ENCODE peak calls at places on chromosomes 12 and 14, in seven cellular contexts. One of them, this sample, is unnamed.

GRCh38 chr14:97156705-97157104 is 359.5 kb downstream of the VRK1 start:
- DNase-seq in CD8-positive, alpha-beta T cell: no peak
- DNase-seq in HCT116: no peak
- DNase-seq in epithelial cell of proximal tubule: no peak
- DNase-seq in ovary: no peak
- DNase-seq in cardiac fibroblast: no peak
- DNase-seq in fibroblast of mammary gland: no peak
- DNase-seq in this sample: no peak

GRCh38 chr14:59919582-59920377 is at the start of gene LRRC9:
- DNase-seq in CD8-positive, alpha-beta T cell: peak
- DNase-seq in HCT116: no peak
- DNase-seq in epithelial cell of proximal tubule: no peak
- DNase-seq in ovary: peak
- DNase-seq in cardiac fibroblast: peak
- DNase-seq in fibroblast of mammary gland: no peak
- DNase-seq in this sample: no peak

GRCh38 chr12:25872137-25872536 is 86.3 kb upstream of the RASSF8 start:
- DNase-seq in CD8-positive, alpha-beta T cell: no peak
- DNase-seq in HCT116: no peak
- DNase-seq in epithelial cell of proximal tubule: no peak
- DNase-seq in ovary: no peak
- DNase-seq in cardiac fibroblast: no peak
- DNase-seq in fibroblast of mammary gland: no peak
- DNase-seq in this sample: no peak

GRCh38 chr12:124321040-124321481 is 26.2 kb downstream of the RFLNA start:
- DNase-seq in CD8-positive, alpha-beta T cell: peak
- DNase-seq in HCT116: no peak
- DNase-seq in epithelial cell of proximal tubule: no peak
- DNase-seq in ovary: peak
- DNase-seq in cardiac fibroblast: peak
- DNase-seq in fibroblast of mammary gland: peak
- DNase-seq in this sample: peak

GRCh38 chr14:96797943-96798349 is 764 bp downstream of the VRK1 start:
- DNase-seq in CD8-positive, alpha-beta T cell: no peak
- DNase-seq in HCT116: no peak
- DNase-seq in epithelial cell of proximal tubule: no peak
- DNase-seq in ovary: peak
- DNase-seq in cardiac fibroblast: peak
- DNase-seq in fibroblast of mammary gland: no peak
- DNase-seq in this sample: no peak

GRCh38 chr14:56118611-56119181 is 485 bp downstream of the PELI2 start:
- DNase-seq in CD8-positive, alpha-beta T cell: no peak
- DNase-seq in HCT116: no peak
- DNase-seq in epithelial cell of proximal tubule: no peak
- DNase-seq in ovary: peak
- DNase-seq in cardiac fibroblast: no peak
- DNase-seq in fibroblast of mammary gland: no peak
- DNase-seq in this sample: no peak

GRCh38 chr12:12266389-12266872 is 413 bp downstream of the LRP6 start:
- DNase-seq in CD8-positive, alpha-beta T cell: no peak
- DNase-seq in HCT116: no peak
- DNase-seq in epithelial cell of proximal tubule: no peak
- DNase-seq in ovary: peak
- DNase-seq in cardiac fibroblast: peak
- DNase-seq in fibroblast of mammary gland: no peak
- DNase-seq in this sample: no peak

GRCh38 chr12:111409403-111410228 is 3.9 kb downstream of the SH2B3 start:
- DNase-seq in CD8-positive, alpha-beta T cell: no peak
- DNase-seq in HCT116: no peak
- DNase-seq in epithelial cell of proximal tubule: no peak
- DNase-seq in ovary: no peak
- DNase-seq in cardiac fibroblast: peak
- DNase-seq in fibroblast of mammary gland: peak
- DNase-seq in this sample: no peak

GRCh38 chr14:63644741-63645140 is 3.1 kb upstream of the WDR89 start:
- DNase-seq in CD8-positive, alpha-beta T cell: no peak
- DNase-seq in HCT116: no peak
- DNase-seq in epithelial cell of proximal tubule: no peak
- DNase-seq in ovary: no peak
- DNase-seq in cardiac fibroblast: no peak
- DNase-seq in fibroblast of mammary gland: no peak
- DNase-seq in this sample: no peak

GRCh38 chr12:7868391-7868790 is 4.3 kb downstream of the SLC2A14 start:
- DNase-seq in CD8-positive, alpha-beta T cell: no peak
- DNase-seq in HCT116: no peak
- DNase-seq in epithelial cell of proximal tubule: no peak
- DNase-seq in ovary: no peak
- DNase-seq in cardiac fibroblast: peak
- DNase-seq in fibroblast of mammary gland: peak
- DNase-seq in this sample: no peak

GRCh38 chr14:68546839-68547238 is 246.0 kb downstream of the ZFP36L1 start:
- DNase-seq in CD8-positive, alpha-beta T cell: no peak
- DNase-seq in HCT116: no peak
- DNase-seq in epithelial cell of proximal tubule: no peak
- DNase-seq in ovary: no peak
- DNase-seq in cardiac fibroblast: peak
- DNase-seq in fibroblast of mammary gland: peak
- DNase-seq in this sample: no peak

GRCh38 chr14:68548194-68549056 is 244.4 kb downstream of the ZFP36L1 start:
- DNase-seq in CD8-positive, alpha-beta T cell: no peak
- DNase-seq in HCT116: peak
- DNase-seq in epithelial cell of proximal tubule: no peak
- DNase-seq in ovary: peak
- DNase-seq in cardiac fibroblast: peak
- DNase-seq in fibroblast of mammary gland: peak
- DNase-seq in this sample: peak

GRCh38 chr14:68549966-68550705 is 242.7 kb downstream of the ZFP36L1 start:
- DNase-seq in CD8-positive, alpha-beta T cell: no peak
- DNase-seq in HCT116: no peak
- DNase-seq in epithelial cell of proximal tubule: no peak
- DNase-seq in ovary: no peak
- DNase-seq in cardiac fibroblast: peak
- DNase-seq in fibroblast of mammary gland: peak
- DNase-seq in this sample: no peak

GRCh38 chr14:68549057-68549421 is 243.8 kb downstream of the ZFP36L1 start:
- DNase-seq in CD8-positive, alpha-beta T cell: no peak
- DNase-seq in HCT116: peak
- DNase-seq in epithelial cell of proximal tubule: no peak
- DNase-seq in ovary: no peak
- DNase-seq in cardiac fibroblast: peak
- DNase-seq in fibroblast of mammary gland: peak
- DNase-seq in this sample: no peak

DNA sequence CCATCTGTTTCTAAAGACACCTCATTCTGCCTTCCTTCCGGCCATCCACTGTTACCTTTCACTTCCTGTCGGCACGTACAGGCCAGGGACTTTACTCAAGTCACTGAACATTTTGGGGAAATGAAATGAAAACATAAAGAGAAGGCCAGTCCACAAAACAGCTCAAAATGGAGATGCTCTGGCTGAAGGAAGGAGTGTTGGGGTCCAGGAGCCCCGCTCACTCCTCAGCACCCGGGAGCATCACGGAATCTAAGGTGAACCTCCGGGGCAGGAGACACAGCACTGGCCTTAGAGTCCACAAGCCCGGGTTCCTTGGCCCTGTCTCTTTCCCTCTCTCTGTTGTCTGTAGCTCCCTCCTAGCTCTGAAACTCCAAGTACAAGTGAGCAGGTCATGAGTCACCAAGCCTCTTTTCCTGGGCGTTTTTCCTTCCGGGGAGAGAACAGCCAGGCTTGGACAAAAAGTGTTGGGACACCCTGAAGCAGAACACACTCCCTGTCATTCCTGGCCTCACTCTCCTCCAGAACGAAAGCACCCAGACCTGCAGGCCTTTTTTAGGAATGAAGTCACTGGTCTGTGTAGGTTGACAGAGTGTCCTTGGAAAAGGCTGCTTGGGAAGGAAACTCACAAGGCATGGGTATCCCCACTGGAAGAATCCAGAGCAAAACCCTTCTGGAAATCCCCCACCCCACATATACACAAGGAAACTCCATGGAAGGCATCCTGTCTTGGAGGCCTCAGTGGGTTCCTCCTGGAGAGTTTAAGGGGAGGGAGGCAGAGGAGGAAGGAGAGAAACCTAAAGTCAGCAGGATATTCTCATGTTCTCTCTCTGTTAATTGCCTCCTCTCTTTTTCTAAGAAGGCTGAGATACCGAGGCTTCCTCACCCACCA is 245.3 kb downstream of the ZFP36L1 start:
- DNase-seq in CD8-positive, alpha-beta T cell: no peak
- DNase-seq in HCT116: peak
- DNase-seq in epithelial cell of proximal tubule: peak
- DNase-seq in ovary: peak
- DNase-seq in cardiac fibroblast: peak
- DNase-seq in fibroblast of mammary gland: peak
- DNase-seq in this sample: peak
- TF ChIP-seq CTCF in CD8-positive, alpha-beta T cell: no peak
- TF ChIP-seq CTCF in HCT116: no peak
- TF ChIP-seq CTCF in epithelial cell of proximal tubule: no peak
- TF ChIP-seq CTCF in ovary: no peak
- TF ChIP-seq CTCF in cardiac fibroblast: no peak
- TF ChIP-seq CTCF in fibroblast of mammary gland: no peak
- TF ChIP-seq CTCF in this sample: no peak

GRCh38 chr14:101506211-101506920 is 54.9 kb upstream of the DIO3 start:
- DNase-seq in CD8-positive, alpha-beta T cell: no peak
- DNase-seq in HCT116: no peak
- DNase-seq in epithelial cell of proximal tubule: no peak
- DNase-seq in ovary: peak
- DNase-seq in cardiac fibroblast: no peak
- DNase-seq in fibroblast of mammary gland: no peak
- DNase-seq in this sample: no peak

GRCh38 chr14:101504096-101504948 is 57.0 kb upstream of the DIO3 start:
- DNase-seq in CD8-positive, alpha-beta T cell: no peak
- DNase-seq in HCT116: no peak
- DNase-seq in epithelial cell of proximal tubule: no peak
- DNase-seq in ovary: peak
- DNase-seq in cardiac fibroblast: no peak
- DNase-seq in fibroblast of mammary gland: no peak
- DNase-seq in this sample: no peak

GRCh38 chr14:101506921-101507300 is 54.4 kb upstream of the DIO3 start:
- DNase-seq in CD8-positive, alpha-beta T cell: no peak
- DNase-seq in HCT116: no peak
- DNase-seq in epithelial cell of proximal tubule: no peak
- DNase-seq in ovary: peak
- DNase-seq in cardiac fibroblast: no peak
- DNase-seq in fibroblast of mammary gland: no peak
- DNase-seq in this sample: no peak

GRCh38 chr14:101503431-101504095 is 57.7 kb upstream of the DIO3 start:
- DNase-seq in CD8-positive, alpha-beta T cell: no peak
- DNase-seq in HCT116: no peak
- DNase-seq in epithelial cell of proximal tubule: no peak
- DNase-seq in ovary: peak
- DNase-seq in cardiac fibroblast: no peak
- DNase-seq in fibroblast of mammary gland: no peak
- DNase-seq in this sample: no peak

DNA sequence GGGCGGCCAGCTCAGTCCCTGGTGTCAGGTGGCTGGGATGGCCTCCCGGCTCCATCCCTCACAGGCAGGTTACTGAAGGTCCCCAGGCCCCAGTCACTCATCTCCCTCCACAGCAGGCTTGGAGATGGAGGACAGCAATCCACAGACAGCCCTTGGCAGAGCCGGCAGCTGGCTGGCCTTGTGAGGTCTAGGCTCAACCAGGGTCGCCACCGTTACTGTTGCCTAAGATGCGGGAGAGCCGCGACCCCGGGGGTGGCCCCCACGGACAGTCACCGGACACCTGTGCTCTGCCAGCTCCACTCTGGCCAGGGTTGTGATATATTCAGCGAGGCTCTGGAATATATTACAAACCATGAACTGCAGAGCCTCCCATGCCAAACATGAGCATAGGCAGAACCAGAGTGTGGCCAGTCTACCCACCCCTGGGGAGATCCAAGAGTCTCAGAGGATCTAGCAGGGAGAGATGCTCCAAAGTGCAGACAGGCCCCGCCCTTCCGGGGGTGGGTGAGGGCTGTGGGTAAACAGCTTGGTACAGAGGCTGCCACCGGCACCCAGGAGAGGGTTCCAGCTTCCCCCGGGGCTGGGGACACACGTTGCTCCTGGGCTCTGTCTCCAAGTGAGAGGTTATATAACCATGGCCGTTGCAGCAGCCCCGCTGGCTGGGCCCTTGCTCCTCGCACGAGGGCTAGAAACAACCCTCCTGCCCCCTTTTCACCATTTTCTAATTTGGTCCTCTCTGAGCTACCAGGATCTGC is 55.9 kb upstream of the DIO3 start:
- DNase-seq in CD8-positive, alpha-beta T cell: no peak
- DNase-seq in HCT116: no peak
- DNase-seq in epithelial cell of proximal tubule: no peak
- DNase-seq in ovary: peak
- DNase-seq in cardiac fibroblast: no peak
- DNase-seq in fibroblast of mammary gland: no peak
- DNase-seq in this sample: no peak
- TF ChIP-seq CTCF in CD8-positive, alpha-beta T cell: no peak
- TF ChIP-seq CTCF in HCT116: no peak
- TF ChIP-seq CTCF in epithelial cell of proximal tubule: no peak
- TF ChIP-seq CTCF in ovary: no peak
- TF ChIP-seq CTCF in cardiac fibroblast: no peak
- TF ChIP-seq CTCF in fibroblast of mammary gland: no peak
- TF ChIP-seq CTCF in this sample: no peak

DNA sequence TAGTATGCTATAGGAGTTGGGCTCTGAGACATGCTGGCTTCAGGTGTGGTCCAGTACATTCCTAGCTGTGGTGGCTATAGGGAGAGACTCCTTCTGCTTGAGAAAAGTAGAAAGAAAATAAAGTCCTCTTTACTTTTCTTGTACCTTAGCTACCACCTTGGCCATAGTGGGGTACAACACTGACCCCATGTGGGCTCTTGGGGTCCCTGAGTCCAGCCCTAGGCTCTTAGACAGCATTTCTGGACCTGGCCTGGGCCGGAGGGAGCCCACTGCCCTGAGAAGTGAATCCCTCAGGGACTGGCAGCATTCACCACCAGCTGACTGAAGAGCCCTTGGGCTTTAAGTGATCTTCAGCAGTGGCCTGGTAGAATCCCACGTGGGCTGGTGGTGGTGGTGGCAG is 143.1 kb downstream of the SYT10 start:
- DNase-seq in CD8-positive, alpha-beta T cell: no peak
- DNase-seq in HCT116: no peak
- DNase-seq in epithelial cell of proximal tubule: no peak
- DNase-seq in ovary: no peak
- DNase-seq in cardiac fibroblast: no peak
- DNase-seq in fibroblast of mammary gland: no peak
- DNase-seq in this sample: no peak
- TF ChIP-seq CTCF in CD8-positive, alpha-beta T cell: no peak
- TF ChIP-seq CTCF in HCT116: no peak
- TF ChIP-seq CTCF in epithelial cell of proximal tubule: no peak
- TF ChIP-seq CTCF in ovary: no peak
- TF ChIP-seq CTCF in cardiac fibroblast: no peak
- TF ChIP-seq CTCF in fibroblast of mammary gland: no peak
- TF ChIP-seq CTCF in this sample: no peak

DNA sequence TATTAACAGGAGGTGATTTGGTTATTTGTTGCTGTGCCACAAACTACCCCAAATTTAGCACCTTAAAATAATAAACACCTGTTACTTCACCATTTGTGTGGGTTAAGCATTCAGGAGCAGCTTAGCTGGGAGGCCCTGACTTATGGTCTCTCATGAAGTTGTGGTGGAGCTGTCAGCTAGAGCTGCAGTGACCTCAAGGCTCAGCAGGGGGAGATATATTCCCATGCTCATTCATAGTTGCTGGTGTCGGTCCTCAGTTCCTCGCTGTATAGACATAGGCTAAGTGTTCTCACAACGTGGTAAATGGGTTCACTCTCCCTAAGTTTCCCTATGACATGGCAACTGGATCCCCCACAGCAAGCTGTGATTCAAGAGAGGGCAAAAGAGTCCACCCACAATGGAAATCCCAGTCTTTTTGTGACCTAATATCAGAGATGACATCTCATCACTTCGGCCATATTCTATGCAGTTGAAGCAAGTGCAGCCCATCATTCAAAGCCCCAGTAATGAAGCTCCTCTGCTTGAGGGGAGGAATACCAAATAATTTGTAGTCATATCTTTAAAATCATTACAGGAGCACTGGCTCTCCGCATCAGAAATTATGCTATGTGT is 41.1 kb downstream of the PRB3 start:
- DNase-seq in CD8-positive, alpha-beta T cell: no peak
- DNase-seq in HCT116: peak
- DNase-seq in epithelial cell of proximal tubule: no peak
- DNase-seq in ovary: no peak
- DNase-seq in cardiac fibroblast: peak
- DNase-seq in fibroblast of mammary gland: peak
- DNase-seq in this sample: peak
- TF ChIP-seq CTCF in CD8-positive, alpha-beta T cell: no peak
- TF ChIP-seq CTCF in HCT116: peak
- TF ChIP-seq CTCF in epithelial cell of proximal tubule: peak
- TF ChIP-seq CTCF in ovary: no peak
- TF ChIP-seq CTCF in cardiac fibroblast: peak
- TF ChIP-seq CTCF in fibroblast of mammary gland: peak
- TF ChIP-seq CTCF in this sample: peak

This sample was measured in HFF-Myc.